ENCODE peak calls at places on chromosomes 2 and 18, in ten cellular contexts. P is omental fat pad; D is gastrocnemius medialis; F is stimulated activated CD8-positive, alpha-beta memory T cell treated with anti-CD3 and anti-CD28 coated beads, Interleukin-4, amount 100 ng/mL, for 4 hours; E is NCI-H510A treated with DMSO at 0.1 percent for 48 hours; W is small intestine; U is HCEC 1CT; S is Caki2; L is DMS53; H is ovary. Q is an unnamed sample.

GRCh38 chr18:75125359-75126331 is 83.3 kb downstream of the PTGR3 start:
- DNase-seq in H (no peak), S (peak; percentile 10), F (no peak), W (peak; percentile 53), L (peak; percentile 91), U (no peak), E (peak; percentile 87), P (no peak), D (no peak), Q (no peak)

GRCh38 chr18:26429535-26429934 is 118.8 kb downstream of the KCTD1 start:
- DNase-seq in S (peak; percentile 57), U (peak; percentile 86), P (no peak), D (no peak), W (no peak), E (peak; percentile 43), H (no peak), L (peak; percentile 78), F (no peak), Q (no peak)

GRCh38 chr2:23285076-23285795 is 99.7 kb upstream of the KLHL29 start:
- DNase-seq in E (no peak), F (no peak), W (no peak), P (no peak), D (no peak), S (no peak), U (no peak), L (no peak), H (no peak), Q (peak; percentile 48)

GRCh38 chr2:22929998-22930397 is 455.0 kb upstream of the KLHL29 start:
- DNase-seq in L (no peak), F (no peak), H (no peak), E (no peak), W (no peak), D (no peak), S (no peak), P (no peak), U (no peak), Q (no peak)

GRCh38 chr2:234135750-234136221 is 85.3 kb downstream of the SPP2 start:
- DNase-seq in E (peak; percentile 79), D (no peak), W (peak; percentile 69), L (peak; percentile 88), P (no peak), H (no peak), U (peak; percentile 86), S (peak; percentile 86), F (peak; percentile 28), Q (peak; percentile 89)

GRCh38 chr2:240934701-240935100 is 28.6 kb downstream of the CROCC2 start:
- DNase-seq in S (no peak), W (no peak), E (no peak), F (no peak), L (no peak), D (no peak), P (peak; percentile 18), U (no peak), H (peak; percentile 15), Q (peak; percentile 1)

GRCh38 chr2:15860760-15861159 is 79.6 kb upstream of the MYCN start:
- DNase-seq in E (no peak), F (no peak), W (no peak), L (no peak), P (no peak), H (no peak), U (no peak), D (no peak), S (no peak), Q (no peak)

GRCh38 chr18:8778386-8778785 is 73.0 kb downstream of the MTCL1 start:
- DNase-seq in H (no peak), L (no peak), P (no peak), D (no peak), S (no peak), F (no peak), U (no peak), W (no peak), E (no peak), Q (peak; percentile 51)

GRCh38 chr2:67137699-67138098 is 259.4 kb upstream of the ETAA1 start:
- DNase-seq in W (no peak), P (no peak), L (peak; percentile 81), F (no peak), H (no peak), S (no peak), D (no peak), U (no peak), E (no peak), Q (no peak)

GRCh38 chr2:120761164-120761861 is 25.6 kb downstream of the GLI2 start:
- DNase-seq in H (peak; percentile 18), P (no peak), E (no peak), W (no peak), D (no peak), F (no peak), L (no peak), S (no peak), U (no peak), Q (peak; percentile 4)

GRCh38 chr2:37768491-37768925 is 97.1 kb upstream of the CDC42EP3 start:
- DNase-seq in D (no peak), S (peak; percentile 60), L (peak; percentile 36), F (no peak), P (no peak), W (no peak), H (peak; percentile 33), E (no peak), U (peak; percentile 95), Q (peak; percentile 36)

GRCh38 chr2:233439191-233439590 is 84.9 kb downstream of the DGKD start:
- DNase-seq in D (no peak), F (no peak), P (no peak), L (no peak), H (peak; percentile 73), E (no peak), S (no peak), U (no peak), W (no peak), Q (no peak)

GRCh38 chr18:67290421-67290820 is 226.1 kb downstream of the DSEL start:
- DNase-seq in H (no peak), E (no peak), P (no peak), W (no peak), D (no peak), U (peak; percentile 73), S (no peak), F (no peak), L (no peak), Q (no peak)

GRCh38 chr18:60259052-60259681 is 113.4 kb downstream of the MC4R start:
- DNase-seq in H (no peak), W (no peak), E (no peak), L (no peak), U (peak; percentile 25), D (no peak), P (no peak), F (no peak), S (no peak), Q (no peak)

GRCh38 chr2:100321181-100321880 is 970 bp downstream of the LONRF2 start:
- DNase-seq in P (no peak), D (no peak), W (peak; percentile 38), L (peak; percentile 94), E (peak; percentile 56), H (peak; percentile 52), F (no peak), U (no peak), S (peak; percentile 80), Q (peak; percentile 67)

GRCh38 chr18:58580623-58581022 is 48.3 kb downstream of the ALPK2 start:
- DNase-seq in E (no peak), D (no peak), F (no peak), L (peak; percentile 41), U (peak; percentile 53), S (no peak), P (no peak), W (no peak), H (no peak), Q (peak; percentile 60)